ENCODE peak calls at places on chromosomes 13 and 19, in seven cellular contexts. W is ascending aorta, N is IMR-90, Q is gastrocnemius medialis, D is heart right ventricle, I is Peyer's patch, R is stomach. P is an unnamed sample. For H3K27me3 and H3K4me1, the result is how much of the 10 kb centered on the place peaks cover.

GRCh38 chr13:110329258-110329657 is 22.2 kb downstream of the COL4A2 start:
- DNase-seq in W (no peak), N (no peak), Q (no peak), D (no peak), I (no peak), R (no peak), P (no peak)

GRCh38 chr19:40781140-40781539 is 3.1 kb downstream of the RAB4B start:
- DNase-seq in W (no peak), N (no peak), Q (no peak), D (no peak), I (no peak), R (no peak), P (no peak)

GRCh38 chr13:23868521-23868920 is 20.7 kb downstream of the MIPEP start:
- DNase-seq in W (no peak), N (peak), Q (no peak), D (no peak), I (no peak), R (no peak), P (no peak)

GRCh38 chr13:72379581-72379980 is 347.8 kb downstream of the MZT1 start:
- DNase-seq in W (no peak), N (no peak), Q (no peak), D (no peak), I (no peak), R (no peak), P (no peak)

GRCh38 chr13:109904218-109904617 is 117.8 kb upstream of the IRS2 start:
- DNase-seq in W (no peak), N (no peak), Q (no peak), D (no peak), I (no peak), R (no peak), P (no peak)

GRCh38 chr13:91280806-91281205 is 66.7 kb upstream of the MIR17HG start:
- DNase-seq in W (no peak), N (no peak), Q (no peak), D (no peak), I (no peak), R (no peak), P (no peak)

GRCh38 chr19:7482584-7483439 is 6.0 kb downstream of the PEX11G start:
- DNase-seq in W (no peak), N (no peak), Q (no peak), D (no peak), I (no peak), R (no peak), P (no peak)

GRCh38 chr19:4579389-4579788 is 19.9 kb upstream of the SEMA6B start:
- DNase-seq in W (no peak), N (no peak), Q (no peak), D (no peak), I (no peak), R (no peak), P (no peak)

GRCh38 chr13:21458457-21458815 is 667 bp downstream of the ZDHHC20 start:
- DNase-seq in W (no peak), N (no peak), Q (peak), D (peak), I (peak), R (peak), P (no peak)

GRCh38 chr19:3633559-3633988 is 7.0 kb upstream of the CACTIN start:
- DNase-seq in W (no peak), N (no peak), Q (no peak), D (no peak), I (no peak), R (no peak), P (no peak)

GRCh38 chr13:27954406-27954851 is 14.7 kb downstream of the CDX2 start:
- DNase-seq in W (no peak), N (no peak), Q (no peak), D (no peak), I (no peak), R (peak), P (no peak)
- H3K27me3 ChIP-seq in W (under half), N (half or more), Q (half or more), D (half or more), I (under half), R (under half), P (under half)

GRCh38 chr19:1098177-1099051 is 3.2 kb upstream of the POLR2E start:
- DNase-seq in W (no peak), N (peak), Q (peak), D (no peak), I (no peak), R (peak), P (no peak)

GRCh38 chr19:1101337-1101698 is 2.5 kb upstream of the GPX4 start:
- DNase-seq in W (no peak), N (no peak), Q (peak), D (peak), I (no peak), R (peak), P (no peak)

GRCh38 chr19:1094978-1095701 is at the start of gene POLR2E:
- DNase-seq in W (peak), N (peak), Q (peak), D (peak), I (peak), R (peak), P (peak)

GRCh38 chr19:1094655-1094977 is 559 bp downstream of the POLR2E start:
- DNase-seq in W (no peak), N (no peak), Q (no peak), D (no peak), I (no peak), R (no peak), P (no peak)

GRCh38 chr19:1097810-1098176 is 2.6 kb upstream of the POLR2E start:
- DNase-seq in W (no peak), N (no peak), Q (no peak), D (no peak), I (no peak), R (no peak), P (no peak)
- H3K4me1 ChIP-seq in W (under half), N (under half), Q (under half), D (half or more), I (under half), R (half or more), P (under half)

GRCh38 chr13:93182406-93182805 is 44.2 kb upstream of the GPC6 start:
- DNase-seq in W (no peak), N (no peak), Q (no peak), D (no peak), I (no peak), R (no peak), P (no peak)
- H3K27ac ChIP-seq in W (no peak), N (no peak), Q (no peak), D (no peak), I (no peak), R (no peak), P (no peak)

GRCh38 chr19:18438331-18439024 is 545 bp upstream of the ISYNA1 start:
- DNase-seq in W (no peak), N (no peak), Q (no peak), D (peak), I (no peak), R (no peak), P (no peak)
- H3K27me3 ChIP-seq in W (under half), N (under half), Q (under half), D (under half), I (under half), R (under half), P (under half)

GRCh38 chr19:51570962-51571575 is at the start of gene ZNF175:
- DNase-seq in W (peak), N (peak), Q (peak), D (peak), I (peak), R (peak), P (peak)

GRCh38 chr19:51573331-51573730 is 2.2 kb downstream of the ZNF175 start:
- DNase-seq in W (no peak), N (peak), Q (no peak), D (no peak), I (no peak), R (no peak), P (no peak)

GRCh38 chr19:51572908-51573307 is 1.8 kb downstream of the ZNF175 start:
- DNase-seq in W (no peak), N (peak), Q (no peak), D (no peak), I (no peak), R (no peak), P (no peak)

GRCh38 chr19:51572415-51572814 is 1.3 kb downstream of the ZNF175 start:
- DNase-seq in W (no peak), N (peak), Q (no peak), D (no peak), I (peak), R (no peak), P (no peak)

DNA sequence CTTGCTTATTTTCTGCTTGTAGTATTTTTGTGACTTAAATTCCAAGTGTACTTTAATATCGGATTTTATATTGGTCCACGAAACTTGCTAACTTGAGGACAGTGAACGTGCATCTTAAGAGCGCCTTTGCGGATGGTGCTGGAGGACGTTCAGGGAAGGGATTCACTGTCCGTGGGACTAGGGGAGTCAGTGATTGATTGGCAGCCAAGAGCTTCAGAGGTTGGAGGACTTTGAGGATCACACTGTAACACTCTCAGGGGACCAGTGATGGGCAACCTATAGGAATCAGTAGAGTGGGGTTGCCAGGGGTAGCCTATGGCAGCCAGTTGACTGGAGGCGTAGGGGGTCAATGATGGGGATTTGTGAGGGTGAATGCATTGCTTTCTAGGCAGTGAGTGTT is 516 bp downstream of the ZNF175 start:
- DNase-seq in W (no peak), N (peak), Q (no peak), D (no peak), I (no peak), R (no peak), P (no peak)
- H3K4me1 ChIP-seq in W (under half), N (under half), Q (under half), D (under half), I (under half), R (under half), P (under half)